ENCODE peak calls at places on chromosomes 2 and 18, in eight cellular contexts. Q is AG09309; Z is bronchial epithelial cell; X is effector memory CD4-positive, alpha-beta T cell; G is right cardiac atrium; Y is CD4-positive, alpha-beta memory T cell; I is GM23248; A is IMR-90. V is an unnamed sample.

GRCh38 chr18:29161429-29161828 is 984.5 kb upstream of the CDH2 start:
- DNase-seq in Z (peak), Y (no peak), X (no peak), Q (no peak), A (peak), I (peak), G (no peak), V (no peak)

GRCh38 chr2:11983870-11984269 is 237.4 kb downstream of the LPIN1 start:
- DNase-seq in Q (no peak), Y (no peak), A (no peak), X (no peak), I (no peak), G (no peak), Z (no peak), V (no peak)

GRCh38 chr18:6328624-6329016 is 86.1 kb downstream of the L3MBTL4 start:
- DNase-seq in Y (no peak), Z (no peak), A (no peak), X (no peak), Q (no peak), I (no peak), G (peak), V (no peak)

GRCh38 chr2:95552911-95553310 is 38.9 kb upstream of the TRIM43 start:
- DNase-seq in Y (no peak), A (no peak), G (peak), X (no peak), I (peak), Q (no peak), Z (no peak), V (peak)

GRCh38 chr2:212021947-212022346 is 516.7 kb downstream of the ERBB4 start:
- DNase-seq in Y (no peak), A (peak), I (peak), Q (peak), G (no peak), X (no peak), Z (peak), V (peak)

GRCh38 chr2:98915751-98916358 is 20.2 kb downstream of the CRACDL start:
- DNase-seq in I (peak), Y (no peak), Z (peak), A (peak), Q (no peak), X (no peak), G (no peak), V (peak)

GRCh38 chr2:150997702-150998480 is 263.8 kb downstream of the RBM43 start:
- DNase-seq in Y (no peak), I (peak), A (no peak), G (no peak), X (no peak), Z (no peak), Q (peak), V (peak)

GRCh38 chr18:56545539-56545938 is 92.9 kb downstream of the TXNL1 start:
- DNase-seq in I (peak), Y (no peak), Q (no peak), A (no peak), G (no peak), Z (peak), X (no peak), V (peak)

GRCh38 chr2:75787532-75788132 is 76.9 kb upstream of the GCFC2 start:
- DNase-seq in Z (peak), Y (no peak), Q (peak), I (peak), X (no peak), A (peak), G (no peak), V (peak)

GRCh38 chr2:239143858-239144712 is 256.7 kb downstream of the HDAC4 start:
- DNase-seq in Y (no peak), A (peak), X (no peak), Q (no peak), Z (peak), G (no peak), I (peak), V (peak)

GRCh38 chr2:96969321-96969720 is 17.1 kb downstream of the FAM178B start:
- DNase-seq in X (no peak), I (no peak), Z (no peak), G (no peak), Q (no peak), Y (no peak), A (no peak), V (no peak)

GRCh38 chr2:233331536-233331935 is 22.8 kb upstream of the DGKD start:
- DNase-seq in X (peak), Y (peak), Z (no peak), A (no peak), I (no peak), G (peak), Q (no peak), V (no peak)

GRCh38 chr2:120886967-120887672 is 151.5 kb downstream of the GLI2 start:
- DNase-seq in G (no peak), A (no peak), I (no peak), Z (peak), Q (no peak), Y (no peak), X (no peak), V (no peak)

GRCh38 chr18:50559750-50560680 is at the start of gene MAPK4:
- DNase-seq in A (no peak), Q (no peak), G (peak), Y (no peak), X (no peak), I (peak), Z (peak), V (peak)

GRCh38 chr2:195575879-195576391 is 81.1 kb upstream of the SLC39A10 start:
- DNase-seq in X (no peak), Q (peak), Y (no peak), G (no peak), I (peak), A (peak), Z (peak), V (peak)

GRCh38 chr2:72094701-72095100 is 53.0 kb downstream of the CYP26B1 start:
- DNase-seq in Z (no peak), Y (no peak), X (no peak), Q (no peak), I (no peak), A (no peak), G (no peak), V (no peak)

GRCh38 chr18:46211816-46212215 is 107.6 kb downstream of the HAUS1 start:
- DNase-seq in G (no peak), A (peak), Y (no peak), I (peak), Z (peak), Q (no peak), X (no peak), V (no peak)

GRCh38 chr18:26480897-26481795 is 67.2 kb downstream of the KCTD1 start:
- DNase-seq in Q (peak), X (no peak), A (peak), G (no peak), Y (no peak), Z (peak), I (peak), V (peak)

GRCh38 chr18:42586603-42587002 is 528.9 kb downstream of the RIT2 start:
- DNase-seq in Q (no peak), Z (no peak), X (no peak), Y (no peak), G (no peak), I (no peak), A (no peak), V (no peak)

GRCh38 chr18:14978962-14979535 is 231.1 kb downstream of the ANKRD30B start:
- DNase-seq in X (no peak), Q (no peak), I (peak), A (no peak), Y (no peak), G (no peak), Z (no peak), V (peak)

GRCh38 chr2:33383838-33384237 is 92.6 kb upstream of the RASGRP3 start:
- DNase-seq in Y (no peak), G (no peak), A (no peak), I (no peak), Z (no peak), X (no peak), Q (no peak), V (no peak)

GRCh38 chr2:46336560-46336959 is 39.4 kb downstream of the EPAS1 start:
- DNase-seq in G (no peak), Y (no peak), Q (no peak), I (peak), X (no peak), A (peak), Z (no peak), V (peak)

GRCh38 chr2:166127217-166128155 is at the start of gene SCN1A:
- DNase-seq in Y (no peak), Z (peak), X (no peak), Q (peak), A (peak), I (peak), G (no peak), V (peak)

GRCh38 chr2:223697921-223698645 is 95.9 kb upstream of the SCG2 start:
- DNase-seq in Y (no peak), Q (no peak), A (peak), I (no peak), X (no peak), Z (peak), G (no peak), V (no peak)

GRCh38 chr2:38875227-38875575 is 533 bp downstream of the DHX57 start:
- DNase-seq in Y (no peak), Z (no peak), I (peak), X (no peak), A (peak), Q (no peak), G (no peak), V (no peak)

GRCh38 chr2:38871432-38871831 is 4.3 kb downstream of the DHX57 start:
- DNase-seq in G (no peak), Q (no peak), X (no peak), I (no peak), Y (no peak), A (no peak), Z (no peak), V (no peak)

GRCh38 chr2:38873763-38874162 is 2.0 kb downstream of the DHX57 start:
- DNase-seq in G (no peak), X (no peak), A (no peak), Q (no peak), Z (no peak), Y (no peak), I (no peak), V (no peak)

GRCh38 chr2:38876407-38876806 is 631 bp downstream of the MORN2 start:
- DNase-seq in X (no peak), Q (no peak), Y (no peak), I (peak), Z (no peak), G (no peak), A (no peak), V (no peak)

DNA sequence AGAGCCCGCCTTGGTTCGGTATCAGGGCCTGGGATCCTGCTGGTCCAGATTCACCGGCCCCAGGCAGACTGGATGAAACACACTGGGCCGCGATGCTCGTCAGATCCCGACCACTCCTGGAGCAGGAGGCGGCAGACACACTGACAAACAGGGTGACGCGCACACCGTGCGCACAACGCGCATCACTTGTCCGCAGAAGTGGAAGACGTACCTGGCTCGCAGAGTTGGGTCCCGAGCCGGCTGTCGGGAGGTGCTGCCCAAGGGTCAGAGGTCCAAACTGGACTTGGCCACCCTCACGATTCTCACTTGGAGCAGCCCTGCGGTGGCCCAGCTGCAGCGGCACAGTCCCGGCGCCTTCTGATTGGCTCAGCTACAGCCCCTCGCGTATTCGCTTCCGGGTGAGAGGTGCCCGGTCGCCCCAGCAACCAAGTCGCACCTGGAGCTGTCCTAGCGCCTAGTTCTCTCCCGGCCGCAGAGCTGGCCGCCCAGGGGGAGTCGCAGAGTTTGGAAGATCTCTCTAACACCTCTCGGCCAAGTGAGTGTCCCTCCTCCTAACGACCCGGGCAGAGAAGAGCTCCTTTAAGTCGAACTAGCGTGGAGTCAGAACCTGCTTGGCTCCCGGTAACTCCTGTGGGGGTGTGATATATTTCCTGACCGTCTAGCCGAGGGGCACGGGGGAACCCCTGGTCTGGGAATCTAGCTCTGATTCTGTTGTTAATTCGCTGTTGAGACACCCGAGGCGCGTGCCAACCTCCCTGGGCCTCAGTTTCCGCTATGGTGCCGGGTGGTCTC is at the start of the genes DHX57 and MORN2:
- DNase-seq in I (peak), A (peak), Z (peak), Y (peak), G (peak), X (peak), Q (peak), V (peak)
- H3K4me3 ChIP-seq in I (peak), A (peak), Z (peak), Y (peak), G (peak), X (peak), Q (peak), V (peak)

DNA sequence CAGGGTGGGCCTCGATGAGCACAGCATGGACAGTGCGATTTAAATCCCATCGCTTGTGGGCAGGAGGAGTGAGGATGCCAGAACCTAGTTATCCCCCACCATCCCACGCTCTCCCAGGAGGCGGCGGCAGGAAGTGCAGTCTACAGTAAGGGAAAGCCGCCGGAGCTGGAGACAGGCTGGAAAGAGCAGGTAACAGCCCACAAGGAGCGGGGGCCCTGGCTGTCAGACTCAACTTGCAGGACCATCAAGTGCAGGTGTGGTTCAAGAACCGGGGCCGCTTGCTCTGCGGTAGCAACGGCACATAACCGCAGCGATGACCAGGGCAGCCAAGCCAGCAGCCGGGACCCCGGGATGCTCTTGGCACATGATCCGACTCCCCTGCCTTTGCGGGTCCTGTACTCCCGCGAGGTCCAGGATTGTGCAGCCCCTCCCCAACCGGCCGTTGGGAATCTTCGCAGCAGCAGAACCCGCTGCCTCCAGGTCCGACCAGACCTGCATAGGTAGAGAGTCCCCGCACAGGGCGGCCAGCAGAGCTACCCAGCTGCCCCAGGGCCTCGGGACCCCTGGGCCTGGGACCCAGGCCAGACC is 82.1 kb downstream of the BIN1 start:
- DNase-seq in X (no peak), A (peak), Q (no peak), G (peak), Z (peak), I (peak), Y (no peak), V (peak)
- H3K4me3 ChIP-seq in X (peak), A (peak), Q (peak), G (peak), Z (peak), I (peak), Y (no peak), V (peak)

DNA sequence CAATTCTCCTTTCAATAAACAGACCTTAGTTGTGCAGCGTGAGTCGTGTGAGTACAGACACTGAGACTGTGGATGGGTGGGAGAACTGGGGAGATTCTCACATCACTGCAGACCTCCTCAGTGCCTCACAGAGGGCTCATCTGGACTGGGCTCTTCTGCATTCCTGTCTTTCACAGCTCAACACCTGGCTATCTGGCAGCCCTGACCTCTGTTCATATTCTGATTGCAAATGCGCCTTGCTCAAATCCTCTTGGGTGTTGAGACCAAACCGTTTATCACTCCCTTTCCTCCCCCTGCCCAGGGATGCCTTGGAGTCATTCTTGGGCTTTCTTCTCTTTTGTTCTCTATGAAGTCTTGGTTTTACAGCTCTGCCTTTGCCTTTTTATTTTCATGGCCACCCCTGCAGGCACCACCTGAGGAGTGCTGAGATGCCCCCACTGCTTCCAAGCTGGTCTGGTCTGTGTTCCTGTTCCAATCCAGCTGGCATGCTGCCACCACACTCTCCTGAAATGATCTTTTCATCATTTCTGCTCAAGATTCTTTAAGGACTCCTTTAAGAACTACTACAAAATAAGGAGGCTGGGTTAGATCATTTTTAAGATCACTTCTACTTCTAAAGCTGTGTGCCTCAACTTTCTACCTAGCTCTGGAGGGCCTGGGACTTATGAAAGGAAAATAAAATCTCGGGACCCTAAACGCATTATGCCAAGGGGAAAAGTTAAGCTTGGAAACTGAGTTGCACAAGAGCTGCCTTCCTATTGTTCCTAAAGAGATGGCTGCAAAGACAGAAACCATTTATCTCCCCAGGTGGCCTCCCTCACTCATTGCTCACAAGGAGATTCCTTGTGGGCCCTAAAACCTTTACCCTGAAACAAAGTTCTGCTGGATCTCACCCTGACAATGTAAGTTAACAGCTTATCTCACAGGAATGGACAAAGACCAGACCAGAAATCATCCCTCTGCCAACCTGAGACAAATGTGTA is 26.5 kb downstream of the TUBB6 start:
- DNase-seq in I (no peak), X (no peak), A (no peak), Y (no peak), Z (no peak), G (peak), Q (no peak), V (no peak)
- H3K4me3 ChIP-seq in I (no peak), X (no peak), A (no peak), Y (no peak), Z (no peak), G (no peak), Q (no peak), V (no peak)

GRCh38 chr2:190600293-190601103 is 48.4 kb upstream of the NAB1 start:
- DNase-seq in Q (no peak), X (no peak), Y (no peak), A (no peak), G (no peak), I (no peak), Z (no peak), V (no peak)
- H3K4me3 ChIP-seq in Q (no peak), X (no peak), Y (no peak), A (no peak), G (no peak), I (no peak), Z (no peak), V (no peak)

DNA sequence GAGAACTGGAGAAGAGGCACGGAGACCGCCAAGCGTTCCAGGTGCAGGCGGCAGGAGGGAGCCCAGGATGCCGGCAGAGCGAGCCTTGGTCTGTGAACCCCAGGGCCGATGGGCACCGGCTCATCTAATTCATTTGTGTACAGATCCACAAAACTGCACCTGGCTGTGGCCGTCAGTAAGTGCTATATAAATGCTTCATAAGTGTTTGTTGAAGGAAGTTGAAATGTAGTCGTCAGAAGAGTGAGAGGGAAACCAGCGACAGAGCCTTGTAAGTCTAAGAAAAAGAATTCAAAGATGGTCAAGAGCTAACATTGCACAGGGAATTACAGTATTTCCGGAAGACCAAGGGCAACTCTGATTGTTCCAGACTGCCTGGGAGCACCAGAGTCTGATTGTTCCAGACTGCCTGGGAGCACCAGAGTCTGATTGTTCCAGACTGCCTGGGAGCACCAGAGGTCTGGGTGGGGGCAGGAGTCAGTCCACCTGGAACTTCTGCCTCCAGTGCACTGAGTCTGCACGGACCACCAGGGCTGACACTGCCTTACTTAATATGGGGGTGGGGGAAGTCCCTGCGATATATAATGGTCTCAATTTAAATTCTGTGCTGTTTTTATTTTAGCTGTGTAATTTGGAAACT is 112.3 kb downstream of the BCL2 start:
- DNase-seq in A (no peak), Z (no peak), Q (no peak), X (no peak), I (no peak), G (no peak), Y (no peak), V (no peak)
- H3K4me3 ChIP-seq in A (no peak), Z (no peak), Q (no peak), X (peak), I (no peak), G (no peak), Y (no peak), V (no peak)

GRCh38 chr2:430280-431040 is 142.6 kb upstream of the ALKAL2 start:
- DNase-seq in Z (no peak), A (no peak), I (no peak), X (no peak), Q (no peak), Y (no peak), G (no peak), V (no peak)
- H3K4me3 ChIP-seq in Z (no peak), A (no peak), I (no peak), X (peak), Q (no peak), Y (peak), G (no peak), V (no peak)

DNA sequence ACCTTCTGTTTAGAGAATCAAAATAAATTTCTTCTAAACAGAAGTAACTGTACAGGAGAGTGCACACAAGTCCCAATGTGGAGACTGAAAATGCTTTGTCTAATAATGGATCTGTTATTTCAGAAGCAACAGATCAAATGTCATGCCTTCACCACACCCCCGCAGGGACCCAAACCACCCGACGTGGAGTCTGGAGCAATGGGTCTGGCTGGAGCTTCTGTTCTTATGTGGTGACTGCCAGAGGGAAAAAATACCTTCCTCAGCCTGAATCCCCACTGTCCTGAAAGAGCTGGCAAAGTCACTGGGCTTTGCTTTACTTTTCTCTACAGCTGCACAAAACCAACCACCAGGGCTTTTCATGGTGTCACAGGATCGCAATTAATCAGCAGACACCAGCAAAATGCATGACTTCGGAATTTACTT is 119.0 kb upstream of the ZFP36L2 start:
- DNase-seq in X (no peak), A (no peak), Q (no peak), Y (no peak), G (peak), Z (no peak), I (peak), V (peak)
- H3K4me3 ChIP-seq in X (no peak), A (no peak), Q (no peak), Y (no peak), G (no peak), Z (no peak), I (no peak), V (peak)